ENCODE peak calls at places on chromosomes 5 and 9, in four cellular contexts. One of them, this sample, is unnamed.

GRCh38 chr5:163162645-163163044 is 274.8 kb upstream of the CCNG1 start:
- DNase-seq in breast epithelium: no peak
- DNase-seq in body of pancreas: no peak
- DNase-seq in GM12891: no peak
- DNase-seq in this sample: no peak

GRCh38 chr9:81108821-81109220 is 580.5 kb downstream of the TLE1 start:
- DNase-seq in breast epithelium: no peak
- DNase-seq in GM12891: no peak
- DNase-seq in body of pancreas: no peak
- DNase-seq in this sample: no peak

GRCh38 chr5:99054972-99055371 is 126.2 kb upstream of the CHD1 start:
- DNase-seq in body of pancreas: no peak
- DNase-seq in breast epithelium: no peak
- DNase-seq in GM12891: no peak
- DNase-seq in this sample: no peak

GRCh38 chr9:23781111-23781510 is 44.9 kb downstream of the ELAVL2 start:
- DNase-seq in GM12891: no peak
- DNase-seq in breast epithelium: no peak
- DNase-seq in body of pancreas: no peak
- DNase-seq in this sample: no peak

GRCh38 chr9:115107701-115108100 is 10.3 kb downstream of the TNC start:
- DNase-seq in GM12891: no peak
- DNase-seq in breast epithelium: no peak
- DNase-seq in body of pancreas: peak
- DNase-seq in this sample: no peak

GRCh38 chr5:122705876-122706275 is 69.0 kb upstream of the SNX2 start:
- DNase-seq in GM12891: no peak
- DNase-seq in body of pancreas: no peak
- DNase-seq in breast epithelium: no peak
- DNase-seq in this sample: no peak

GRCh38 chr9:20593131-20593530 is 29.2 kb downstream of the MLLT3 start:
- DNase-seq in breast epithelium: no peak
- DNase-seq in GM12891: no peak
- DNase-seq in body of pancreas: no peak
- DNase-seq in this sample: no peak

GRCh38 chr9:4050686-4051315 is 249.1 kb downstream of the GLIS3 start:
- DNase-seq in breast epithelium: no peak
- DNase-seq in body of pancreas: no peak
- DNase-seq in GM12891: no peak
- DNase-seq in this sample: no peak

GRCh38 chr5:125700380-125700856 is 722.8 kb upstream of the GRAMD2B start:
- DNase-seq in breast epithelium: no peak
- DNase-seq in body of pancreas: peak
- DNase-seq in GM12891: no peak
- DNase-seq in this sample: no peak

GRCh38 chr9:35521708-35522107 is 31.8 kb downstream of the RUSC2 start:
- DNase-seq in body of pancreas: no peak
- DNase-seq in breast epithelium: peak
- DNase-seq in GM12891: no peak
- DNase-seq in this sample: no peak

GRCh38 chr9:76090909-76091308 is 200.4 kb downstream of the PCSK5 start:
- DNase-seq in breast epithelium: no peak
- DNase-seq in body of pancreas: no peak
- DNase-seq in GM12891: no peak
- DNase-seq in this sample: no peak

GRCh38 chr5:122844136-122844915 is 1.1 kb upstream of the SNX24 start:
- DNase-seq in GM12891: no peak
- DNase-seq in body of pancreas: peak
- DNase-seq in breast epithelium: no peak
- DNase-seq in this sample: no peak

GRCh38 chr5:54206580-54207229 is 103.7 kb downstream of the ARL15 start:
- DNase-seq in body of pancreas: no peak
- DNase-seq in breast epithelium: no peak
- DNase-seq in GM12891: no peak
- DNase-seq in this sample: no peak

GRCh38 chr5:15135661-15136060 is 264.1 kb upstream of the ANKH start:
- DNase-seq in body of pancreas: no peak
- DNase-seq in breast epithelium: no peak
- DNase-seq in GM12891: no peak
- DNase-seq in this sample: no peak

GRCh38 chr9:14018061-14018460 is 295.9 kb downstream of the NFIB start:
- DNase-seq in GM12891: no peak
- DNase-seq in body of pancreas: no peak
- DNase-seq in breast epithelium: no peak
- DNase-seq in this sample: no peak

GRCh38 chr9:117720555-117720954 is 16.4 kb downstream of the TLR4 start:
- DNase-seq in GM12891: no peak
- DNase-seq in breast epithelium: no peak
- DNase-seq in body of pancreas: no peak
- DNase-seq in this sample: no peak

GRCh38 chr9:72540348-72540873 is 19.0 kb downstream of the TMC1 start:
- DNase-seq in breast epithelium: peak
- DNase-seq in GM12891: no peak
- DNase-seq in body of pancreas: peak
- DNase-seq in this sample: no peak

GRCh38 chr9:134972140-134972539 is 54.4 kb upstream of the FCN1 start:
- DNase-seq in body of pancreas: no peak
- DNase-seq in breast epithelium: no peak
- DNase-seq in GM12891: no peak
- DNase-seq in this sample: no peak

GRCh38 chr5:133610489-133611356 is 1.6 kb downstream of the FSTL4 start:
- DNase-seq in breast epithelium: peak
- DNase-seq in body of pancreas: peak
- DNase-seq in GM12891: peak
- DNase-seq in this sample: no peak

GRCh38 chr5:107736608-107737007 is 65.9 kb upstream of the EFNA5 start:
- DNase-seq in breast epithelium: no peak
- DNase-seq in body of pancreas: no peak
- DNase-seq in GM12891: no peak
- DNase-seq in this sample: no peak

GRCh38 chr9:70491798-70492736 is 77.6 kb upstream of the KLF9 start:
- DNase-seq in body of pancreas: no peak
- DNase-seq in breast epithelium: no peak
- DNase-seq in GM12891: no peak
- DNase-seq in this sample: no peak

GRCh38 chr9:68739631-68740174 is 34.7 kb downstream of the PIP5K1B start:
- DNase-seq in breast epithelium: no peak
- DNase-seq in GM12891: no peak
- DNase-seq in body of pancreas: peak
- DNase-seq in this sample: no peak

DNA sequence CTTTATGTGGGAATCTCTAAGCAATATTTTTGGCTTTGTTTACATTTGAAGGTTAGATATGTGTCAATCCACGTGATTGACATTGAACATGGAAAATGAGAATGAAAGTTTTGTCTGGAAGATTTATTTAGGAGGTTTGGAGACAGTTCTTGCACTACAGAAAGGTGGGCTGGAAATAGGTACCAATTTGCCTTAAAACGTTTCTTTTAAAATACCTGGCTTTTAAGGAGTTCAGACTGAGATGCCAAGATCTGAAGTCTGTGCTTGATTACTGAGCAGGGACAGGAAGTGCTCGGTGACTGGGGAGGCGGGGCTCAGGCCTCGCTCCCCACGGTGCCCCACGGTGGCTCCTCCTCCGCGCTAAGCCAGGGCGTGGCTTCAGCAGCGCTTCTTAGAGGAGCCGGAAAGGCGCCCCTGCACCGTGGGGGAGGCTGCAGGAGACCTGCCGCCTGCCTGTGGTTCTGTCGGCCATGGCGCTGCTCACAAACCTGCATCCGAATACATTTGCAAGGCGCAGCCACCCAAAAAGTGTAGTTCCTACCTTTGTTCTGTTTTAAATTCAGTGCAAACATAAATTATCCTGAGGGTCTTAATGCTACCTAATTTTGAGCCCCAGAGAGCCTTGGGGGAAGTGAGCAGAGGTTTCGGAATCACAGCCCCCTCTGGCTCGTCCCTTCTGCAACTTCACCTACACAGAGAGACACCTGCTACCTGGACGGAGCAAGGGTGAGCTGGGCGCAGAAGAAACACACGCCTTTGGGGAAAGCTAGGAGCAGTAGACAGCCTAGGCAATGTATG is 49.2 kb downstream of the USP20 start:
- DNase-seq in GM12891: peak
- DNase-seq in breast epithelium: peak
- DNase-seq in body of pancreas: peak
- DNase-seq in this sample: peak
- TF ChIP-seq POLR2A in GM12891: peak
- TF ChIP-seq POLR2A in breast epithelium: no peak
- TF ChIP-seq POLR2A in body of pancreas: peak
- TF ChIP-seq POLR2A in this sample: no peak

DNA sequence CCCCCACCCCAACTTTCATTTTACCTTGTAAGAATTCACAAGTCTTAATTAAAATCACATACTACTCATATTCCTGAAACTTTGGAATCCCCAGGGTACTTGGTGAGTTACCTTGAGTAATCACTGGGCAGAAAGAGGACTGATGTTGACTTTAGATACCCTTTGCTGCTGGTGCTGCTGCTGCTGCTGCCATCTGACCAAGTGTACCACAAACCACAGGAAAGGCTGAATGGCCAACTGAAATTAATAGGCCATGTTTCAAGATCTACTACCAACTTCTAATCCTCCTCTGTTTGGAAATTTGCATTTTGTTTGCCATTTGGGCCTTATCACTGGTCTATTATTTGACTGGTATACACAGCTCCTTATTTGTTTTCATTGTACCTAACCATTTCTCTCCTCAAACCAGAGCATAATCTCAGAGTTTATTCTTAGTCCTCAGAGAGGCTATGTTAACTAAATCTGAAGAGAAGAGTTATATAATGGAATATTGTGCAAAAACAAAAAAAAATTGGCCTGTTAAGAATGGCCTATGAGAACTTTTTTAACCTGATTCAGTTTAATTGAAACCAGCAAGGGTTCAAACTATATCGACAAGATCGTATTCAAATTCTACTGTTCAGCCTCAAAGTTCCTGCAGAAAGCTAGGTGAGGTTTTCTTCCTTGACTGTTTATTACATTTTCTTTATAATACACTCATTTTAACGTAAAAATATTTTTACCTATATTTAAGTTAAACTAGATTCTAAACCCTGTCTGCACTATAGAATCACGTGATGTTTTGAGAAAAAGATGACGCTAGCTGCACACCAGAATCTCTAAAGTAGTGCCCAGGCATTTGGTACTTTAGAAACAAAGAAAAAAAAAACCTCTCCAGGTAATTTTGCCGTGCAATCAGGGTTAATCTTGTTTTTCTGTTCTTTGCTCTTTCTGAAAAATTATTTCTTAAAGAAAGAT is 13.1 kb downstream of the SELENOP start:
- DNase-seq in body of pancreas: no peak
- DNase-seq in GM12891: no peak
- DNase-seq in breast epithelium: no peak
- DNase-seq in this sample: no peak
- TF ChIP-seq POLR2A in body of pancreas: no peak
- TF ChIP-seq POLR2A in GM12891: no peak
- TF ChIP-seq POLR2A in breast epithelium: no peak
- TF ChIP-seq POLR2A in this sample: no peak

GRCh38 chr9:137581361-137582285 is 2.9 kb upstream of the DPH7 start:
- DNase-seq in body of pancreas: no peak
- DNase-seq in breast epithelium: no peak
- DNase-seq in GM12891: no peak
- DNase-seq in this sample: no peak

GRCh38 chr9:137579259-137579604 is 507 bp upstream of the DPH7 start:
- DNase-seq in body of pancreas: no peak
- DNase-seq in GM12891: no peak
- DNase-seq in breast epithelium: no peak
- DNase-seq in this sample: no peak

GRCh38 chr9:137580958-137581331 is 2.2 kb upstream of the DPH7 start:
- DNase-seq in breast epithelium: no peak
- DNase-seq in GM12891: no peak
- DNase-seq in body of pancreas: no peak
- DNase-seq in this sample: no peak

GRCh38 chr9:137578518-137579258 is at the start of gene DPH7:
- DNase-seq in body of pancreas: peak
- DNase-seq in GM12891: peak
- DNase-seq in breast epithelium: peak
- DNase-seq in this sample: peak

DNA sequence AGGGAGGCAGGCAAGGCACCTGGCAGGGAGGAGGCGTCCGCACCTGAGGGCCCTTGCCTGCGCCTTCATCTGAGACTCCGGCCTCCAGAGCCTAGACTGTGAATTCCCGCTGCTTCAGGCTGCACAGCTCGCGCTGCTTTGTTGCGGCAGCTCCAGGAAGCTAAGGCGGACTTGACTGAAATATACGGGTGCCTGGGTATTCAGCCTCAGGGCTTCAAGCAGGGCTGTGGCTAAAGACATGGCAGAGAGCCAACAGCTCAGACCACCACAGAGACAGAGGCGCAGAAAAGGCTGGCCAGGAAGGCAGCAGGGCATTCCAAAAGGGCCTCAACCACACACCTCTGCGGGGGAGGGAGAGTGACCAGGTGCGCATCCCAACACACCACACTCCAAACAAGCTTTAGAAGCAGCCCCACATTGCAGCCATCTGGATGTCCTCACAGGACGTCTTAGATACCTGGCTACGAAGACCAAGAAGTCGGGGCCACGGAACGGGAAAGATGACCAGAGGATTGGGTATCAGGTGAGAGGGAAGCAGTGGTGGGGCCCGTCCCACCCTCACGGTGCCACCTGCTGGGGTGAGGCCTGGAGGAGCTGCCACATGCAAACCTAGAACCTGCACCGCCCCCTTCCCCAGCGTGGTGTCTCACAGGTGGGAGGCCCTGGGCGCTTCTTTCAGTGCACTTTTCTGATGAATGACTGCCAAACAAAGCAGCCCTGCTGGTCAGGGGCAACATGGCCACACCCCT is 1.7 kb upstream of the DPH7 start:
- DNase-seq in breast epithelium: no peak
- DNase-seq in body of pancreas: no peak
- DNase-seq in GM12891: no peak
- DNase-seq in this sample: no peak
- TF ChIP-seq POLR2A in breast epithelium: no peak
- TF ChIP-seq POLR2A in body of pancreas: no peak
- TF ChIP-seq POLR2A in GM12891: no peak
- TF ChIP-seq POLR2A in this sample: no peak

DNA sequence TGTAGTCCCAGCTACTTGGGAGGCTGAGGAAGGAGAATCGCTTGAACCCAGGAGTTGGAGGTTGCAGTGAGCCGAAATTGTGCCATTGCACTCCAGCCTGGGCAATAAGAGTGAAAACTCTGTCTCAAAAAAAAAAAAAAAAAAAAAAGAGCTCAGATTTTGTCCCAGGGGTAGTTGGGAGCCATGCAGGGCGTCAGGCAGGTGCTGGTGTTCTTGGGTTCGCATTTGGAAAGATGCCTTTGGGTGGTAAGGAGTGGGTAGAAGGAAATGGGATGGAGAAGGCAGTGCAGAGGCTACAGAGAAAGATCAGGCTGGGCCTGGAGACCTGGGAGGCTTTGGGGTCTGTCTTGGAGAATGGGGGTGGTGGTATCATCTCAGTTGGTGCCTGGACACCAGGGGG is 23.9 kb downstream of the ADGRD2 start:
- DNase-seq in body of pancreas: no peak
- DNase-seq in GM12891: no peak
- DNase-seq in breast epithelium: no peak
- DNase-seq in this sample: no peak
- TF ChIP-seq POLR2A in body of pancreas: no peak
- TF ChIP-seq POLR2A in GM12891: no peak
- TF ChIP-seq POLR2A in breast epithelium: no peak
- TF ChIP-seq POLR2A in this sample: no peak

GRCh38 chr5:172322028-172322965 is 38.7 kb upstream of the UBTD2 start:
- DNase-seq in breast epithelium: no peak
- DNase-seq in GM12891: no peak
- DNase-seq in body of pancreas: peak
- DNase-seq in this sample: no peak
- TF ChIP-seq POLR2A in breast epithelium: no peak
- TF ChIP-seq POLR2A in GM12891: no peak
- TF ChIP-seq POLR2A in body of pancreas: peak
- TF ChIP-seq POLR2A in this sample: no peak

This sample was measured in H54.